ENCODE peak calls at places on chromosomes 16 and 17, in four cellular contexts. R is NCI-H1930, K is cortex of kidney, C is glutamatergic neuron. M is an unnamed sample.

GRCh38 chr16:11396241-11397048 is 51.2 kb downstream of the RMI2 start:
- DNase-seq in R (peak), K (no peak), C (peak), M (peak)

GRCh38 chr17:68592667-68593330 is 8.4 kb downstream of the FAM20A start:
- DNase-seq in R (no peak), K (no peak), C (no peak), M (no peak)

GRCh38 chr16:86601356-86601755 is 23.0 kb downstream of the FOXL1 start:
- DNase-seq in R (no peak), K (no peak), C (no peak), M (no peak)

GRCh38 chr17:79478841-79479240 is 132.0 kb downstream of the RBFOX3 start:
- DNase-seq in R (no peak), K (no peak), C (no peak), M (no peak)

GRCh38 chr16:10552281-10552680 is 28.1 kb downstream of the EMP2 start:
- DNase-seq in R (no peak), K (no peak), C (no peak), M (no peak)

GRCh38 chr17:47225436-47225858 is 16.3 kb downstream of the MYL4 start:
- DNase-seq in R (no peak), K (no peak), C (no peak), M (no peak)

GRCh38 chr16:58678716-58679115 is 5.9 kb downstream of the SLC38A7 start:
- DNase-seq in R (no peak), K (no peak), C (no peak), M (no peak)

GRCh38 chr17:59369026-59369724 is 37.7 kb downstream of the YPEL2 start:
- DNase-seq in R (no peak), K (no peak), C (no peak), M (no peak)